ENCODE peak calls at places on chromosome 11, in seven cellular contexts. X is spleen, W is esophagus squamous epithelium, M is hepatocyte, T is fibroblast of pulmonary artery, G is SJSA1, R is tibial artery. V is an unnamed sample.

GRCh38 chr11:36264011-36264410 is 25.2 kb downstream of the COMMD9 start:
- DNase-seq in R (no peak), M (no peak), G (no peak), X (no peak), W (no peak), T (no peak), V (no peak)

GRCh38 chr11:11349051-11349450 is 4.0 kb downstream of the CSNK2A3 start:
- DNase-seq in T (peak; percentile 39), R (no peak), M (no peak), W (no peak), X (no peak), G (no peak), V (no peak)

GRCh38 chr11:72406536-72407507 is 27.5 kb downstream of the CLPB start:
- DNase-seq in X (no peak), R (no peak), T (peak; percentile 55), W (no peak), G (no peak), M (no peak), V (no peak)

GRCh38 chr11:126482586-126483108 is 127.2 kb downstream of the ST3GAL4 start:
- DNase-seq in G (no peak), W (no peak), M (no peak), T (no peak), X (peak; percentile 62), R (no peak), V (no peak)

GRCh38 chr11:12542186-12542935 is 131.9 kb upstream of the TEAD1 start:
- DNase-seq in T (peak; percentile 40), M (no peak), W (no peak), X (no peak), G (no peak), R (no peak), V (no peak)

GRCh38 chr11:15905815-15906214 is 450.5 kb downstream of the SOX6 start:
- DNase-seq in M (no peak), T (no peak), R (no peak), W (no peak), G (no peak), X (no peak), V (no peak)

GRCh38 chr11:43736502-43737193 is 56.1 kb downstream of the HSD17B12 start:
- DNase-seq in T (peak; percentile 65), X (no peak), G (peak; percentile 34), M (no peak), W (no peak), R (no peak), V (no peak)

GRCh38 chr11:75626692-75627536 is 41.9 kb downstream of the MAP6 start:
- DNase-seq in T (no peak), M (no peak), R (no peak), G (no peak), X (no peak), W (no peak), V (no peak)

GRCh38 chr11:19660076-19660475 is 52.6 kb upstream of the NAV2 start:
- DNase-seq in R (no peak), M (peak; percentile 67), W (no peak), X (no peak), G (peak; percentile 31), T (peak; percentile 39), V (no peak)

GRCh38 chr11:7965386-7965785 is at the start of gene NLRP10:
- DNase-seq in M (no peak), T (no peak), R (no peak), G (no peak), X (no peak), W (no peak), V (no peak)

GRCh38 chr11:2294340-2295290 is 7.1 kb downstream of the C11orf21 start:
- DNase-seq in R (peak; percentile 12), G (no peak), X (no peak), W (no peak), T (no peak), M (no peak), V (no peak)

GRCh38 chr11:63667993-63668392 is 3.2 kb downstream of the ATL3 start:
- DNase-seq in M (peak; percentile 31), G (peak; percentile 98), T (peak; percentile 85), R (no peak), X (no peak), W (no peak), V (no peak)

GRCh38 chr11:77121096-77121640 is 6.9 kb upstream of the MYO7A start:
- DNase-seq in X (no peak), T (no peak), M (no peak), G (no peak), R (no peak), W (no peak), V (no peak)

DNA sequence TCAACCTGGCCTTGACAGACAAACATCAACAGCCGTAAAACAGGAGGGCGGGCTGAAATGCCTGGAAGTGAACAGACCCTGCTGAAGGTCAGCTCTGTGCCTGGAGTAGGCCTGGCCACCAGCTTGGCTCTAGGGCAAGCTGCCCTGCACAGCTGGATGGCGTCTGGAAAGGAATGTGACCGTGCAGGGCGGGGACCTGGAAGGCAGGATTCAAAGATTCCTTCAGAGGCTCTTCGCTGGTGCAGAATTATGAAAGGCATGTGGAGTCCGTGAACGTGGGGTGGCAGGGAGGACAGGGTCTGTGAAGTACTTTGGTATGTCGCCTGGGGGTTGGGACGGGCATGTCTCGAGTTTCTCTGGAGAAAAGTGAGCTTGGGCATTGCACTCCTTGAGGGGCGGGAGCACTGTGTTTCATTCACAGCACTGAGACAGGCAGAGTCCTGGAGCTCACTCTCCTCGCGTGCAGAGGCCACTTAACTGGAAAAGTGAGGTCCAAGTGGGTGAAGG is 1.5 kb downstream of the EHD1 start:
- DNase-seq in G (peak; percentile 86), W (no peak), T (peak; percentile 39), M (peak; percentile 65), R (no peak), X (peak; percentile 83), V (peak; percentile 77)
- H3K4me3 ChIP-seq in G (peak overlapping the region; percentile 75), W (peak overlapping the region; percentile 96), T (peak overlapping the region; percentile 93), M (peak overlapping the region; percentile 79), R (peak overlapping the region; percentile 71), X (peak overlapping the region; percentile 86), V (peak overlapping the region; percentile 71)

DNA sequence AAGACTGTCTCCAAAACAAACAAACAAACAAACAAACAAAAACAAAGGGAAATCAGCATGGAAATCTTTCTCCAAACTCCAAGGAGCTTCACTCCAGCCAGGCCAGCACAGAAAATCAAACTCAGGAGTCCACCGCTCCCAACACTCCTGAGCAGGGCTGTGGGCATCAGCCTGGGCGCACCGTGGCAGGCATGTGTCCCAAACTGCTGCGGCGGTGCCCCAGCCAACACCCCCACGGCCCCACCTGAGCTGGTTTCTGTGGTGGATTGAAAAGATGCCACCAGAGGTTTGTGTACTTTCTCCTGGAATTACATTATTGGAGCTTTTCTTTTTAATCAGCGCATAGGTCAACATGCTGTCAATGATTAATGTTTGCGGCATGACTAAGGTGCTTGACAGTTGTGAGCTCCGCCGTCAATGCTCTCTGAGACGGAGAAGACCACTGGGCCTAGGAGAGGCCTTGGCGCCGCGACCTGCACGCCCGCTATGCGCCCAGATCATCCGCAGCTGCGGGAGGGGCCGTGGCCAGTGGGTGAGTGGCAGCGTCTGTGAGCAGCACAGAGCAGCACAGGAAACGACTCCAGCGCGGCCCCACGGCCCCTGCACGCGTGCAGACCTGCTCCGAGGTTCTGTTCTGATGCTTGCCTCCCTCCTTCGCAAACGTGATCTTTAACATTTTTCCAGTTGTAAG is 18.1 kb downstream of the DRD4 start:
- DNase-seq in R (no peak), G (no peak), T (no peak), W (no peak), X (no peak), M (peak; percentile 57), V (no peak)
- H3K4me3 ChIP-seq in R (no peak overlapping the region), G (no peak overlapping the region), T (no peak overlapping the region), W (no peak overlapping the region), X (no peak overlapping the region), M (no peak overlapping the region), V (no peak overlapping the region)

DNA sequence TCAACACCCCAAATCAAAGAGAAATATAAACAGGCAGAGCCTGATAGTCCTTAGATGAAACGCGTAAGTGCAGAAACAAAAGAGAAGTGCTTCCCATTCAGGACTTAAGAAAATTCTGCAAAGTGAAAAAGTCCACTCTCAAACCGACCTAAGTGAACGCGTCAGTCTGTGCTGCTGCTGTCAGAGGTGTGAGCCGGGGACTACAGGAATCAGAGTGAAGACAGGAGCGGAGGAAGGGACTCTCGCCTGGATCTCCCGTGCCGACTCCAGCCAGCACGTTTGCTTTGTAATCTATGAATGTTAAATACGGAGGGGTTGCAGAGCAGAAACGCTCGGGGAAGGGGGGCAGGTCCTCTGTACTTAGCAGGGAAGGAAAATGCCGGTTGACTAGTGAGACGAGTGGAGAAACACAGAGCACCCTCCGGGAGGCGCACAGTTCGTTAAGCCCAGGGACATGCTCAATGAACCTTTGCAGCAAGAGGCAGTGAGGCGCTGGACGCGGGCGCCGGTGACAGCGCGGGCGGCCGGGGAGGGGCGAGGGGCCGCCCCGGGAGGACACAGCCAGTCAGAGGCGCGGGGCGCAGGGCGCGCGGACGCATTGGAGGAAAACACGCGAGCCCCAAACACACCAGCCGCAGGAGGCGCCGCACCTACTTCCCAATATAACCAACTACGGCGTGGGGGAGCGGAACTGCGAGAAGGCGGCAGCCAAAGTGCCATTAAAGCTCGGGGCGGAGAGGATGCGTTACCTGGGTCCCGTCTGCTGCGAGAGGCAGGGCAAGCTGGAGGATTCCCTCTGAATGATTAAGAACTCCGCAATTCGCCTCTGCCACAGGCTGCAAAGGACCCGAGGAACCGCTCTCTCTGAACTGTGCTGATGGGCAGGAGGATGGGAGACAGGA is at the start of gene CNTN5:
- DNase-seq in M (peak; percentile 79), X (no peak), G (no peak), T (peak; percentile 49), R (peak; percentile 32), W (no peak), V (no peak)
- H3K4me3 ChIP-seq in M (peak within 1 kb of the TSS; percentile 49), X (peak within 1 kb of the TSS; percentile 57), G (no peak within 1 kb of the TSS), T (peak within 1 kb of the TSS; percentile 52), R (peak within 1 kb of the TSS; percentile 39), W (peak within 1 kb of the TSS; percentile 54), V (peak within 1 kb of the TSS; percentile 21)

GRCh38 chr11:707817-708420 is 1.9 kb downstream of the EPS8L2 start:
- DNase-seq in T (no peak), X (no peak), R (no peak), G (no peak), W (no peak), M (peak; percentile 54), V (peak; percentile 11)
- H3K4me3 ChIP-seq in T (no peak overlapping the region), X (no peak overlapping the region), R (no peak overlapping the region), G (no peak overlapping the region), W (peak overlapping the region; percentile 80), M (peak overlapping the region; percentile 30), V (no peak overlapping the region)

GRCh38 chr11:71251159-71251721 is 1.1 kb downstream of the SHANK2 start:
- DNase-seq in M (peak; percentile 62), R (no peak), W (no peak), T (no peak), X (no peak), G (no peak), V (no peak)

GRCh38 chr11:71251761-71252433 is 480 bp downstream of the SHANK2 start:
- DNase-seq in X (peak; percentile 83), G (peak; percentile 43), M (peak; percentile 80), R (no peak), W (no peak), T (no peak), V (no peak)

GRCh38 chr11:71252434-71252781 is at the start of gene SHANK2:
- DNase-seq in R (no peak), G (no peak), T (no peak), W (no peak), M (peak; percentile 83), X (no peak), V (no peak)

GRCh38 chr11:71253794-71254193 is 1.4 kb upstream of the SHANK2 start:
- DNase-seq in G (no peak), T (no peak), M (no peak), X (no peak), R (no peak), W (no peak), V (no peak)

GRCh38 chr11:71252782-71253730 is 679 bp upstream of the SHANK2 start:
- DNase-seq in T (peak; percentile 27), R (no peak), M (peak; percentile 82), X (no peak), G (peak; percentile 51), W (no peak), V (no peak)
- H3K4me3 ChIP-seq in T (peak overlapping the region; percentile 7), R (peak overlapping the region; percentile 31), M (peak overlapping the region; percentile 93), X (peak overlapping the region; percentile 68), G (peak overlapping the region; percentile 65), W (peak overlapping the region; percentile 69), V (peak overlapping the region; percentile 13)